ENCODE peak calls at places on chromosome 7, in five cellular contexts. K, W, B, Z and E are unnamed samples.
A peak's percentile ranks its signal among the peaks of the same experiment; 100 is the strongest.

GRCh38 chr7:131061158-131061557 is 266.5 kb upstream of the MKLN1 start:
- DNase-seq in K (no peak), W (no peak), B (no peak), Z (no peak), E (no peak)

GRCh38 chr7:49520971-49521370 is 252.5 kb upstream of the VWC2 start:
- DNase-seq in K (no peak), W (no peak), B (no peak), Z (no peak), E (no peak)

GRCh38 chr7:33107136-33108066 is 1.8 kb downstream of the RP9 start:
- DNase-seq in K (peak; percentile 61), W (no peak), B (peak; percentile 45), Z (no peak), E (peak; percentile 35)

GRCh38 chr7:137316643-137317042 is 26.9 kb downstream of the PTN start:
- DNase-seq in K (no peak), W (no peak), B (no peak), Z (no peak), E (no peak)

GRCh38 chr7:17144313-17144712 is 154.1 kb upstream of the AHR start:
- DNase-seq in K (peak; percentile 71), W (no peak), B (no peak), Z (no peak), E (peak; percentile 24)

GRCh38 chr7:86991844-86992243 is 67.6 kb downstream of the ELAPOR2 start:
- DNase-seq in K (no peak), W (no peak), B (no peak), Z (no peak), E (no peak)

GRCh38 chr7:7808626-7809025 is 90.2 kb upstream of the RPA3 start:
- DNase-seq in K (no peak), W (no peak), B (no peak), Z (no peak), E (no peak)

GRCh38 chr7:21086688-21087087 is 300.0 kb upstream of the SP8 start:
- DNase-seq in K (no peak), W (no peak), B (no peak), Z (no peak), E (no peak)

GRCh38 chr7:158027646-158028045 is 560.0 kb downstream of the PTPRN2 start:
- DNase-seq in K (no peak), W (no peak), B (no peak), Z (peak; percentile 23), E (no peak)

GRCh38 chr7:123573896-123574467 is 16.4 kb upstream of the NDUFA5 start:
- DNase-seq in K (no peak), W (no peak), B (no peak), Z (no peak), E (no peak)

GRCh38 chr7:38374507-38374906 is 101.1 kb upstream of the TARP start:
- DNase-seq in K (peak; percentile 61), W (no peak), B (no peak), Z (no peak), E (no peak)

GRCh38 chr7:21426286-21426957 is 1.5 kb upstream of the SP4 start:
- DNase-seq in K (no peak), W (no peak), B (peak; percentile 19), Z (no peak), E (no peak)

GRCh38 chr7:27940341-27940740 is 200.4 kb downstream of the TAX1BP1 start:
- DNase-seq in K (no peak), W (no peak), B (no peak), Z (no peak), E (no peak)

GRCh38 chr7:66507764-66508296 is 120.9 kb upstream of the KCTD7 start:
- DNase-seq in K (no peak), W (no peak), B (no peak), Z (no peak), E (no peak)

GRCh38 chr7:28137471-28137870 is 43.1 kb downstream of the JAZF1 start:
- DNase-seq in K (no peak), W (no peak), B (no peak), Z (no peak), E (no peak)

GRCh38 chr7:82729172-82730030 is 285.8 kb upstream of the CACNA2D1 start:
- DNase-seq in K (peak; percentile 8), W (no peak), B (no peak), Z (no peak), E (peak; percentile 51)

GRCh38 chr7:113267271-113267670 is 148.9 kb upstream of the SMIM30 start:
- DNase-seq in K (no peak), W (no peak), B (no peak), Z (no peak), E (no peak)

GRCh38 chr7:137962875-137963507 is 38.9 kb downstream of the CREB3L2 start:
- DNase-seq in K (no peak), W (no peak), B (no peak), Z (no peak), E (no peak)

GRCh38 chr7:85522070-85522469 is 335.2 kb upstream of the SEMA3D start:
- DNase-seq in K (no peak), W (no peak), B (no peak), Z (no peak), E (no peak)

GRCh38 chr7:157527235-157527634 is 190.4 kb downstream of the DNAJB6 start:
- DNase-seq in K (no peak), W (no peak), B (no peak), Z (no peak), E (no peak)

GRCh38 chr7:7810826-7811225 is 92.4 kb upstream of the RPA3 start:
- DNase-seq in K (no peak), W (no peak), B (no peak), Z (no peak), E (no peak)

GRCh38 chr7:24975647-24976260 is 4.2 kb downstream of the OSBPL3 start:
- DNase-seq in K (no peak), W (no peak), B (no peak), Z (no peak), E (no peak)

GRCh38 chr7:94510582-94511456 is 1.2 kb downstream of the CASD1 start:
- DNase-seq in K (peak; percentile 61), W (peak; percentile 53), B (peak; percentile 61), Z (peak; percentile 72), E (peak; percentile 19)

GRCh38 chr7:92061154-92061553 is 73.1 kb downstream of the CYP51A1 start:
- DNase-seq in K (no peak), W (no peak), B (peak; percentile 51), Z (no peak), E (no peak)

GRCh38 chr7:37289347-37289746 is 159.3 kb downstream of the ELMO1 start:
- DNase-seq in K (no peak), W (no peak), B (no peak), Z (no peak), E (no peak)

GRCh38 chr7:107813524-107813923 is 10.5 kb upstream of the SLC26A3 start:
- DNase-seq in K (no peak), W (no peak), B (no peak), Z (no peak), E (no peak)

GRCh38 chr7:77753173-77753572 is 45.1 kb downstream of the TMEM60 start:
- DNase-seq in K (no peak), W (no peak), B (no peak), Z (no peak), E (no peak)

GRCh38 chr7:130189281-130189782 is 15.9 kb downstream of the TMEM209 start:
- DNase-seq in K (no peak), W (no peak), B (no peak), Z (no peak), E (no peak)

GRCh38 chr7:116211006-116211912 is 920 bp downstream of the TES start:
- DNase-seq in K (peak; percentile 65), W (peak; percentile 20), B (peak; percentile 93), Z (peak; percentile 91), E (peak; percentile 96)

GRCh38 chr7:70657532-70657931 is 474.4 kb upstream of the GALNT17 start:
- DNase-seq in K (no peak), W (no peak), B (no peak), Z (no peak), E (no peak)

GRCh38 chr7:99621271-99621670 is 4.5 kb downstream of the ZSCAN25 start:
- DNase-seq in K (no peak), W (no peak), B (no peak), Z (peak; percentile 39), E (no peak)

GRCh38 chr7:150848111-150848510 is 4.2 kb upstream of the AOC1 start:
- DNase-seq in K (no peak), W (no peak), B (no peak), Z (no peak), E (no peak)

GRCh38 chr7:66629222-66629658 is 559 bp downstream of the KCTD7 start:
- DNase-seq in K (no peak), W (no peak), B (no peak), Z (peak; percentile 69), E (no peak)

GRCh38 chr7:70372768-70373241 is 759.1 kb upstream of the GALNT17 start:
- DNase-seq in K (no peak), W (no peak), B (no peak), Z (no peak), E (no peak)

DNA sequence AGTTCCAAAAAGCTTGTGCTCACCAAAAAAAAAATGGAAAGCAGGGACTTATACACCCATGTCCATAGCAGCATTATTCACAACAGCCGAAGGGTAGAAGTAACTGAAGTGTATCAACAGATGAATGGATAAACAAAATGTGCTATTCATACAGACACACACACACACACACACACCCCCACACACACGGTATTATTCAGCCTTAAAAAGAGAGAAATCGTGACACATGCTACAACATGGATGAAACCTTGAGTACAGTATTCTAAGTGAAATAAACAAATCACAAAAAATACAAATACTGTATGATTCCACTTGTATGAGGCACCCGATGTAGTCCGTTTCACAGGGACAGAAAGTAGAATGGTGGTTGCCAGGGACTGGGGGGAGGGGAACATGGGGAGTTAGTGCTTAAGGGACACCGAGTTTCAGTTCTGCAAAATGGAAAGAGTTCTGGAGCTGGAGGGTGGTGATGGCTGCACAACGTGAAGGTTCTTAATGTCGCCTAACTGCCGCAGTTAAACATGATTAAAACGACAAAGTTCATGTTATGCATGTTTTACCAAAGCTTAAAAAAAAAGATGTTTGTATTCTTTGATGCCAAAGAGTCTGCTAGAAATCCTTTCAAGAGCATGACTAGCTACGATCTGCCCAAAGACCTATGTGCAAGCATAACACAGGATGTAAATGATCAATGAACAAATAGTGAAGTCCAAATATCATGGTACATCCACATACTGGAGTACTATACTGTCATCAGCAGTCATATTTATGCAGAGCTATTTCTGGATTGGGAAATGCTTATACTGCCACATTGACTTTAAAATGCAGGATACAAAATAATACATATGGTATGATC is 7.2 kb downstream of the TNS3 start:
- DNase-seq in K (no peak), W (no peak), B (peak; percentile 57), Z (no peak), E (no peak)
- H3K4me1 ChIP-seq in K (no peaks in the 10 kb centered on the region), W (peaks cover 52% of the 10 kb centered on the region), B (peaks cover 37% of the 10 kb centered on the region), Z (peaks cover 100% of the 10 kb centered on the region), E (peaks cover 33% of the 10 kb centered on the region)

GRCh38 chr7:155438778-155439177 is 19.2 kb upstream of the EN2 start:
- DNase-seq in K (no peak), W (no peak), B (no peak), Z (no peak), E (no peak)
- H3K27me3 ChIP-seq in K (peaks cover 5% of the 10 kb centered on the region), W (no peaks in the 10 kb centered on the region), B (no peaks in the 10 kb centered on the region), Z (peaks cover 71% of the 10 kb centered on the region), E (peaks cover 42% of the 10 kb centered on the region)

GRCh38 chr7:54879776-54880175 is 120.8 kb upstream of the SEC61G start:
- DNase-seq in K (no peak), W (no peak), B (no peak), Z (no peak), E (peak; percentile 38)
- H3K4me1 ChIP-seq in K (no peaks in the 10 kb centered on the region), W (peaks cover 1% of the 10 kb centered on the region), B (no peaks in the 10 kb centered on the region), Z (no peaks in the 10 kb centered on the region), E (peaks cover 4% of the 10 kb centered on the region)

GRCh38 chr7:156459582-156459981 is 181.0 kb upstream of the RNF32 start:
- DNase-seq in K (no peak), W (no peak), B (no peak), Z (no peak), E (no peak)
- H3K27me3 ChIP-seq in K (peaks cover 18% of the 10 kb centered on the region), W (no peaks in the 10 kb centered on the region), B (no peaks in the 10 kb centered on the region), Z (peaks cover 3% of the 10 kb centered on the region), E (no peaks in the 10 kb centered on the region)

GRCh38 chr7:132574281-132574680 is 2.0 kb downstream of the PLXNA4 start:
- DNase-seq in K (no peak), W (no peak), B (no peak), Z (no peak), E (no peak)
- H3K4me1 ChIP-seq in K (no peaks in the 10 kb centered on the region), W (no peaks in the 10 kb centered on the region), B (no peaks in the 10 kb centered on the region), Z (peaks cover 24% of the 10 kb centered on the region), E (no peaks in the 10 kb centered on the region)